ENCODE peak calls at places on chromosomes 16 and 17, in eight cellular contexts. M, P, H, L, T, N, R and W are unnamed samples.

GRCh38 chr17:41416478-41416877 is 7.9 kb downstream of the KRT37 start:
- DNase-seq in M (peak), P (no peak), H (peak), L (no peak), T (no peak), N (no peak), R (no peak), W (no peak)

GRCh38 chr16:74275031-74275636 is 21.5 kb upstream of the PSMD7 start:
- DNase-seq in M (peak), P (no peak), H (peak), L (no peak), T (no peak), N (no peak), R (peak), W (peak)

GRCh38 chr17:17433260-17433659 is 43.5 kb upstream of the MED9 start:
- DNase-seq in M (no peak), P (no peak), H (no peak), L (no peak), T (no peak), N (no peak), R (no peak), W (no peak)

GRCh38 chr17:30821751-30822723 is 2.5 kb downstream of the CRLF3 start:
- DNase-seq in M (no peak), P (no peak), H (no peak), L (no peak), T (no peak), N (no peak), R (no peak), W (no peak)

GRCh38 chr17:82112181-82112865 is 14.3 kb upstream of the FASN start:
- DNase-seq in M (no peak), P (no peak), H (no peak), L (no peak), T (no peak), N (no peak), R (no peak), W (no peak)

GRCh38 chr17:47279062-47279801 is 25.6 kb downstream of the ITGB3 start:
- DNase-seq in M (peak), P (peak), H (peak), L (peak), T (peak), N (no peak), R (no peak), W (no peak)

GRCh38 chr16:53768593-53768992 is 64.6 kb downstream of the FTO start:
- DNase-seq in M (peak), P (no peak), H (peak), L (no peak), T (no peak), N (no peak), R (peak), W (peak)

GRCh38 chr17:81941484-81942166 is 4.5 kb upstream of the PYCR1 start:
- DNase-seq in M (no peak), P (no peak), H (no peak), L (no peak), T (no peak), N (no peak), R (no peak), W (no peak)

GRCh38 chr17:77675816-77676799 is 282.4 kb upstream of the TNRC6C start:
- DNase-seq in M (peak), P (no peak), H (peak), L (no peak), T (no peak), N (no peak), R (no peak), W (no peak)

GRCh38 chr16:65032397-65032796 is 89.5 kb downstream of the CDH11 start:
- DNase-seq in M (no peak), P (no peak), H (no peak), L (no peak), T (no peak), N (no peak), R (no peak), W (no peak)

GRCh38 chr17:65039349-65039988 is 17.1 kb downstream of the GNA13 start:
- DNase-seq in M (peak), P (no peak), H (no peak), L (no peak), T (no peak), N (no peak), R (no peak), W (no peak)

GRCh38 chr16:69903851-69904250 is 47.3 kb upstream of the CLEC18A start:
- DNase-seq in M (no peak), P (no peak), H (no peak), L (no peak), T (no peak), N (no peak), R (no peak), W (no peak)

GRCh38 chr17:82709676-82710498 is 6.6 kb upstream of the FN3KRP start:
- DNase-seq in M (no peak), P (no peak), H (no peak), L (no peak), T (no peak), N (no peak), R (no peak), W (no peak)

GRCh38 chr17:36818134-36818825 is 119.0 kb upstream of the LHX1 start:
- DNase-seq in M (no peak), P (peak), H (no peak), L (no peak), T (no peak), N (no peak), R (no peak), W (no peak)

GRCh38 chr17:65055708-65056638 is 567 bp downstream of the GNA13 start:
- DNase-seq in M (peak), P (peak), H (peak), L (peak), T (peak), N (peak), R (peak), W (peak)

GRCh38 chr16:65783709-65784474 is 582.6 kb upstream of the CDH5 start:
- DNase-seq in M (no peak), P (no peak), H (no peak), L (no peak), T (no peak), N (no peak), R (no peak), W (no peak)

GRCh38 chr17:50057521-50057991 is 1.6 kb downstream of the ITGA3 start:
- DNase-seq in M (no peak), P (no peak), H (no peak), L (no peak), T (no peak), N (no peak), R (no peak), W (no peak)

GRCh38 chr16:66750279-66751134 is 902 bp downstream of the DYNC1LI2 start:
- DNase-seq in M (no peak), P (no peak), H (no peak), L (no peak), T (no peak), N (no peak), R (no peak), W (no peak)

GRCh38 chr17:78674595-78675315 is 97.6 kb upstream of the DNAH17 start:
- DNase-seq in M (no peak), P (no peak), H (no peak), L (no peak), T (no peak), N (no peak), R (no peak), W (peak)

GRCh38 chr17:36703860-36704266 is 102.5 kb downstream of the MRM1 start:
- DNase-seq in M (peak), P (no peak), H (no peak), L (no peak), T (peak), N (peak), R (peak), W (peak)

GRCh38 chr17:72725432-72726068 is 366.9 kb downstream of the SLC39A11 start:
- DNase-seq in M (peak), P (peak), H (peak), L (peak), T (peak), N (peak), R (peak), W (peak)

GRCh38 chr16:30409125-30410060 is 2.0 kb downstream of the ZNF771 start:
- DNase-seq in M (peak), P (peak), H (peak), L (peak), T (peak), N (peak), R (peak), W (peak)

GRCh38 chr17:27609606-27610303 is 21.2 kb upstream of the LGALS9 start:
- DNase-seq in M (peak), P (no peak), H (peak), L (peak), T (no peak), N (no peak), R (peak), W (peak)

GRCh38 chr16:1169285-1170075 is 16.6 kb downstream of the CACNA1H start:
- DNase-seq in M (no peak), P (no peak), H (no peak), L (no peak), T (peak), N (no peak), R (no peak), W (no peak)

GRCh38 chr17:72863511-72864175 is 228.8 kb downstream of the SLC39A11 start:
- DNase-seq in M (no peak), P (no peak), H (no peak), L (no peak), T (no peak), N (no peak), R (no peak), W (no peak)

GRCh38 chr17:75845058-75845711 is 981 bp upstream of the UNC13D start:
- DNase-seq in M (peak), P (peak), H (peak), L (peak), T (peak), N (peak), R (peak), W (peak)

GRCh38 chr17:75036643-75037268 is 10.0 kb downstream of the ATP5PD start:
- DNase-seq in M (no peak), P (peak), H (no peak), L (no peak), T (peak), N (no peak), R (peak), W (peak)

GRCh38 chr16:58243528-58244004 is 45.7 kb upstream of the CSNK2A2 start:
- DNase-seq in M (peak), P (no peak), H (no peak), L (no peak), T (no peak), N (no peak), R (no peak), W (no peak)

GRCh38 chr16:79293831-79294230 is 306.7 kb downstream of the MAF start:
- DNase-seq in M (no peak), P (no peak), H (no peak), L (no peak), T (no peak), N (no peak), R (no peak), W (no peak)

GRCh38 chr16:87178177-87178863 is 138.9 kb downstream of the C16orf95 start:
- DNase-seq in M (no peak), P (peak), H (no peak), L (no peak), T (no peak), N (no peak), R (no peak), W (no peak)

GRCh38 chr17:54876656-54877195 is 23.9 kb upstream of the TOM1L1 start:
- DNase-seq in M (no peak), P (no peak), H (no peak), L (no peak), T (no peak), N (no peak), R (no peak), W (peak)

GRCh38 chr16:19005561-19006445 is 22.1 kb downstream of the TMC7 start:
- DNase-seq in M (peak), P (no peak), H (no peak), L (peak), T (no peak), N (no peak), R (peak), W (peak)

GRCh38 chr17:13106171-13106570 is 88.3 kb upstream of the ELAC2 start:
- DNase-seq in M (no peak), P (no peak), H (no peak), L (no peak), T (no peak), N (no peak), R (no peak), W (peak)

GRCh38 chr17:80826955-80827645 is 164.5 kb upstream of the CHMP6 start:
- DNase-seq in M (peak), P (peak), H (peak), L (peak), T (peak), N (no peak), R (peak), W (peak)